ENCODE peak calls at places on chromosomes 7 and 10, in eight cellular contexts. One of them, this sample, is unnamed.

GRCh38 chr7:22574756-22575517 is 74.9 kb upstream of the STEAP1B start:
- ATAC-seq in RWPE2: no peak
- ATAC-seq in gastrocnemius medialis: no peak
- ATAC-seq in lower lobe of right lung: no peak
- ATAC-seq in heart right ventricle: no peak
- ATAC-seq in PC-3: no peak
- ATAC-seq in HepG2: no peak
- ATAC-seq in left lung: no peak
- ATAC-seq in this sample: no peak

GRCh38 chr10:132666733-132667612 is 119.0 kb downstream of the NKX6-2 start:
- ATAC-seq in RWPE2: no peak
- ATAC-seq in gastrocnemius medialis: no peak
- ATAC-seq in lower lobe of right lung: no peak
- ATAC-seq in heart right ventricle: no peak
- ATAC-seq in PC-3: peak; percentile 48
- ATAC-seq in HepG2: no peak
- ATAC-seq in left lung: peak; percentile 64
- ATAC-seq in this sample: no peak

GRCh38 chr10:3727268-3727667 is 57.7 kb downstream of the KLF6 start:
- ATAC-seq in RWPE2: no peak
- ATAC-seq in gastrocnemius medialis: no peak
- ATAC-seq in lower lobe of right lung: no peak
- ATAC-seq in heart right ventricle: no peak
- ATAC-seq in PC-3: no peak
- ATAC-seq in HepG2: no peak
- ATAC-seq in left lung: no peak
- ATAC-seq in this sample: no peak

GRCh38 chr7:151897201-151897711 is 20.3 kb upstream of the PRKAG2 start:
- ATAC-seq in RWPE2: peak; percentile 37
- ATAC-seq in gastrocnemius medialis: no peak
- ATAC-seq in lower lobe of right lung: no peak
- ATAC-seq in heart right ventricle: no peak
- ATAC-seq in PC-3: peak; percentile 82
- ATAC-seq in HepG2: peak; percentile 56
- ATAC-seq in left lung: peak; percentile 25
- ATAC-seq in this sample: no peak

GRCh38 chr10:43881657-43882056 is 233.0 kb upstream of the ZNF32 start:
- ATAC-seq in RWPE2: no peak
- ATAC-seq in gastrocnemius medialis: no peak
- ATAC-seq in lower lobe of right lung: no peak
- ATAC-seq in heart right ventricle: no peak
- ATAC-seq in PC-3: no peak
- ATAC-seq in HepG2: no peak
- ATAC-seq in left lung: no peak
- ATAC-seq in this sample: no peak

GRCh38 chr7:113452245-113452644 is 333.9 kb upstream of the SMIM30 start:
- ATAC-seq in RWPE2: no peak
- ATAC-seq in gastrocnemius medialis: no peak
- ATAC-seq in lower lobe of right lung: no peak
- ATAC-seq in heart right ventricle: no peak
- ATAC-seq in PC-3: no peak
- ATAC-seq in HepG2: no peak
- ATAC-seq in left lung: peak; percentile 43
- ATAC-seq in this sample: no peak

GRCh38 chr10:16186564-16186963 is 250.2 kb upstream of the PTER start:
- ATAC-seq in RWPE2: no peak
- ATAC-seq in gastrocnemius medialis: no peak
- ATAC-seq in lower lobe of right lung: no peak
- ATAC-seq in heart right ventricle: no peak
- ATAC-seq in PC-3: no peak
- ATAC-seq in HepG2: no peak
- ATAC-seq in left lung: no peak
- ATAC-seq in this sample: no peak

GRCh38 chr7:21336743-21337142 is 91.1 kb upstream of the SP4 start:
- ATAC-seq in RWPE2: no peak
- ATAC-seq in gastrocnemius medialis: no peak
- ATAC-seq in lower lobe of right lung: no peak
- ATAC-seq in heart right ventricle: no peak
- ATAC-seq in PC-3: no peak
- ATAC-seq in HepG2: no peak
- ATAC-seq in left lung: no peak
- ATAC-seq in this sample: no peak

GRCh38 chr7:129926618-129927017 is 26.1 kb downstream of the UBE2H start:
- ATAC-seq in RWPE2: no peak
- ATAC-seq in gastrocnemius medialis: no peak
- ATAC-seq in lower lobe of right lung: no peak
- ATAC-seq in heart right ventricle: no peak
- ATAC-seq in PC-3: no peak
- ATAC-seq in HepG2: no peak
- ATAC-seq in left lung: no peak
- ATAC-seq in this sample: no peak

GRCh38 chr7:22698762-22699161 is 28.2 kb upstream of the IL6 start:
- ATAC-seq in RWPE2: no peak
- ATAC-seq in gastrocnemius medialis: no peak
- ATAC-seq in lower lobe of right lung: no peak
- ATAC-seq in heart right ventricle: no peak
- ATAC-seq in PC-3: no peak
- ATAC-seq in HepG2: no peak
- ATAC-seq in left lung: no peak
- ATAC-seq in this sample: no peak

GRCh38 chr10:88901610-88902327 is 21.7 kb downstream of the STAMBPL1 start:
- ATAC-seq in RWPE2: no peak
- ATAC-seq in gastrocnemius medialis: no peak
- ATAC-seq in lower lobe of right lung: peak; percentile 51
- ATAC-seq in heart right ventricle: no peak
- ATAC-seq in PC-3: peak; percentile 18
- ATAC-seq in HepG2: no peak
- ATAC-seq in left lung: peak; percentile 51
- ATAC-seq in this sample: no peak

GRCh38 chr7:77563275-77563674 is 26.2 kb downstream of the PTPN12 start:
- ATAC-seq in RWPE2: no peak
- ATAC-seq in gastrocnemius medialis: no peak
- ATAC-seq in lower lobe of right lung: no peak
- ATAC-seq in heart right ventricle: no peak
- ATAC-seq in PC-3: no peak
- ATAC-seq in HepG2: no peak
- ATAC-seq in left lung: no peak
- ATAC-seq in this sample: no peak

GRCh38 chr7:77570330-77571011 is 33.4 kb downstream of the PTPN12 start:
- ATAC-seq in RWPE2: no peak
- ATAC-seq in gastrocnemius medialis: no peak
- ATAC-seq in lower lobe of right lung: peak; percentile 56
- ATAC-seq in heart right ventricle: no peak
- ATAC-seq in PC-3: peak; percentile 38
- ATAC-seq in HepG2: no peak
- ATAC-seq in left lung: peak; percentile 35
- ATAC-seq in this sample: no peak

GRCh38 chr7:77566421-77566820 is 29.3 kb downstream of the PTPN12 start:
- ATAC-seq in RWPE2: no peak
- ATAC-seq in gastrocnemius medialis: no peak
- ATAC-seq in lower lobe of right lung: no peak
- ATAC-seq in heart right ventricle: no peak
- ATAC-seq in PC-3: no peak
- ATAC-seq in HepG2: no peak
- ATAC-seq in left lung: peak; percentile 22
- ATAC-seq in this sample: no peak

GRCh38 chr7:77569514-77570232 is 32.6 kb downstream of the PTPN12 start:
- ATAC-seq in RWPE2: no peak
- ATAC-seq in gastrocnemius medialis: no peak
- ATAC-seq in lower lobe of right lung: no peak
- ATAC-seq in heart right ventricle: no peak
- ATAC-seq in PC-3: no peak
- ATAC-seq in HepG2: no peak
- ATAC-seq in left lung: no peak
- ATAC-seq in this sample: no peak

DNA sequence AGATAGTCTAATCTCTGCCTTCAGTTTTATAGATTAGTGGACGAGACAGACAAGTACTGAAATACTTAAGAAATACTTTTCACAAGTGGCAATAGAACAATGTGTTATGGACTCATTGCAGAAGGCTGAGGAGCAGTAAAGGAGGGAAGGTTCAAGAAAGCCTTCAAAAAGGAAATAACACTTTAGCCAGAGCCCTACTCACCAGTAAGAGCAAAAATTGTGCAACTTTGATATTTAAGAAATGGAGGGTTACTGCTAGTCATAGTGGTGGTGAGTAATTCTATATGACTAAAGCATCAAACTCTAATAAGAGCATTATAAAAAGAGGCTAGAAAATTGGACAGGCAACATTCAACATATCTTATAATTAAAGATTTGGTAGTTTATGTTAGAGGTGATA is 28.8 kb downstream of the PTPN12 start:
- ATAC-seq in RWPE2: peak; percentile 92
- ATAC-seq in gastrocnemius medialis: no peak
- ATAC-seq in lower lobe of right lung: peak; percentile 61
- ATAC-seq in heart right ventricle: no peak
- ATAC-seq in PC-3: peak; percentile 83
- ATAC-seq in HepG2: no peak
- ATAC-seq in left lung: peak; percentile 82
- ATAC-seq in this sample: no peak
- H3K27ac ChIP-seq in RWPE2: peak overlapping the region; percentile 49
- H3K27ac ChIP-seq in gastrocnemius medialis: no peak overlapping the region
- H3K27ac ChIP-seq in lower lobe of right lung: no peak overlapping the region
- H3K27ac ChIP-seq in heart right ventricle: no peak overlapping the region
- H3K27ac ChIP-seq in PC-3: peak overlapping the region; percentile 2
- H3K27ac ChIP-seq in HepG2: no peak overlapping the region
- H3K27ac ChIP-seq in left lung: no peak overlapping the region
- H3K27ac ChIP-seq in this sample: no peak overlapping the region

GRCh38 chr10:59465089-59465488 is 102.7 kb upstream of the FAM13C start:
- ATAC-seq in RWPE2: no peak
- ATAC-seq in gastrocnemius medialis: peak; percentile 89
- ATAC-seq in lower lobe of right lung: no peak
- ATAC-seq in heart right ventricle: no peak
- ATAC-seq in PC-3: peak; percentile 33
- ATAC-seq in HepG2: no peak
- ATAC-seq in left lung: no peak
- ATAC-seq in this sample: no peak
- TF ChIP-seq CTCF in RWPE2: peak; percentile 52
- TF ChIP-seq CTCF in gastrocnemius medialis: peak; percentile 61
- TF ChIP-seq CTCF in lower lobe of right lung: no peak
- TF ChIP-seq CTCF in heart right ventricle: peak; percentile 48
- TF ChIP-seq CTCF in PC-3: peak; percentile 76
- TF ChIP-seq CTCF in HepG2: peak; percentile 56
- TF ChIP-seq CTCF in left lung: no peak
- TF ChIP-seq CTCF in this sample: peak; percentile 17

GRCh38 chr10:97825020-97825739 is 24.5 kb upstream of the GOLGA7B start:
- ATAC-seq in RWPE2: no peak
- ATAC-seq in gastrocnemius medialis: no peak
- ATAC-seq in lower lobe of right lung: no peak
- ATAC-seq in heart right ventricle: no peak
- ATAC-seq in PC-3: no peak
- ATAC-seq in HepG2: no peak
- ATAC-seq in left lung: no peak
- ATAC-seq in this sample: no peak

GRCh38 chr10:97826892-97827291 is 22.8 kb upstream of the GOLGA7B start:
- ATAC-seq in RWPE2: no peak
- ATAC-seq in gastrocnemius medialis: no peak
- ATAC-seq in lower lobe of right lung: no peak
- ATAC-seq in heart right ventricle: no peak
- ATAC-seq in PC-3: no peak
- ATAC-seq in HepG2: no peak
- ATAC-seq in left lung: no peak
- ATAC-seq in this sample: no peak

GRCh38 chr10:97828721-97829120 is 20.9 kb upstream of the GOLGA7B start:
- ATAC-seq in RWPE2: no peak
- ATAC-seq in gastrocnemius medialis: no peak
- ATAC-seq in lower lobe of right lung: no peak
- ATAC-seq in heart right ventricle: no peak
- ATAC-seq in PC-3: peak; percentile 29
- ATAC-seq in HepG2: no peak
- ATAC-seq in left lung: no peak
- ATAC-seq in this sample: no peak

GRCh38 chr10:97830064-97830463 is 19.6 kb upstream of the GOLGA7B start:
- ATAC-seq in RWPE2: no peak
- ATAC-seq in gastrocnemius medialis: no peak
- ATAC-seq in lower lobe of right lung: peak; percentile 67
- ATAC-seq in heart right ventricle: no peak
- ATAC-seq in PC-3: no peak
- ATAC-seq in HepG2: no peak
- ATAC-seq in left lung: peak; percentile 91
- ATAC-seq in this sample: no peak

DNA sequence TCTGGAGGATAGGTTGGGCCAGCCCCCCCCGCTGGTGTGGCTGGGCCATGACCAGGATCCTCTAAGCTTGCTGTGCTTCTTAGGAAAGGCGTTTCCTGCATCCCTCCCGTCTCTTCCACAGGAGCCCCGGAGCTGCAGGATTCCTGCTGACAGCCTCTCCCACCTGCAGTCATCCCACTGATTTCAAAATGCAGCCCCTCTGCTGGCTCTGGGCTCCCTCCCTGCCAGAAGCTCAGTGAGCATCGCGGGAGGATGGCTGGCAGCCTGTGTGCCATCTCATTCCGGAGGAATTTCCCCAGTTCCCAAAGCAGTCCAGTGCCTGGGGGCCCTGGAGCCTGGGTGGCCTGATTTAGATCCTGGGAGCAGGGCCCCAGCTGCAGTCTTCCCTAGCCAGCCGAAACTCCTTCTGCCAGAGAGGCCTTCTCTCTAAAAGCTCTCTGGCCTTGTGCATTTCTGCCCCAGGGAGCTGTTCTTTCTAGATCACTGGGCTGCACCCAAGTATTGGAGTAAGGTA is 21.8 kb upstream of the GOLGA7B start:
- ATAC-seq in RWPE2: peak; percentile 67
- ATAC-seq in gastrocnemius medialis: no peak
- ATAC-seq in lower lobe of right lung: no peak
- ATAC-seq in heart right ventricle: no peak
- ATAC-seq in PC-3: peak; percentile 74
- ATAC-seq in HepG2: no peak
- ATAC-seq in left lung: no peak
- ATAC-seq in this sample: no peak
- H3K27ac ChIP-seq in RWPE2: no peak overlapping the region
- H3K27ac ChIP-seq in gastrocnemius medialis: no peak overlapping the region
- H3K27ac ChIP-seq in lower lobe of right lung: no peak overlapping the region
- H3K27ac ChIP-seq in heart right ventricle: no peak overlapping the region
- H3K27ac ChIP-seq in PC-3: no peak overlapping the region
- H3K27ac ChIP-seq in HepG2: no peak overlapping the region
- H3K27ac ChIP-seq in left lung: no peak overlapping the region
- H3K27ac ChIP-seq in this sample: no peak overlapping the region

GRCh38 chr7:117117172-117117571 is 163.9 kb downstream of the ST7 start:
- ATAC-seq in RWPE2: no peak
- ATAC-seq in gastrocnemius medialis: no peak
- ATAC-seq in lower lobe of right lung: no peak
- ATAC-seq in heart right ventricle: no peak
- ATAC-seq in PC-3: no peak
- ATAC-seq in HepG2: no peak
- ATAC-seq in left lung: no peak
- ATAC-seq in this sample: no peak

GRCh38 chr7:117116221-117116620 is 162.9 kb downstream of the ST7 start:
- ATAC-seq in RWPE2: no peak
- ATAC-seq in gastrocnemius medialis: no peak
- ATAC-seq in lower lobe of right lung: no peak
- ATAC-seq in heart right ventricle: no peak
- ATAC-seq in PC-3: no peak
- ATAC-seq in HepG2: no peak
- ATAC-seq in left lung: no peak
- ATAC-seq in this sample: no peak

GRCh38 chr7:117122536-117122935 is 169.2 kb downstream of the ST7 start:
- ATAC-seq in RWPE2: no peak
- ATAC-seq in gastrocnemius medialis: no peak
- ATAC-seq in lower lobe of right lung: no peak
- ATAC-seq in heart right ventricle: no peak
- ATAC-seq in PC-3: no peak
- ATAC-seq in HepG2: no peak
- ATAC-seq in left lung: no peak
- ATAC-seq in this sample: no peak

GRCh38 chr7:117118579-117119180 is 165.4 kb downstream of the ST7 start:
- ATAC-seq in RWPE2: no peak
- ATAC-seq in gastrocnemius medialis: no peak
- ATAC-seq in lower lobe of right lung: no peak
- ATAC-seq in heart right ventricle: no peak
- ATAC-seq in PC-3: no peak
- ATAC-seq in HepG2: no peak
- ATAC-seq in left lung: peak; percentile 39
- ATAC-seq in this sample: no peak

GRCh38 chr7:117119192-117119924 is 166.1 kb downstream of the ST7 start:
- ATAC-seq in RWPE2: peak; percentile 46
- ATAC-seq in gastrocnemius medialis: no peak
- ATAC-seq in lower lobe of right lung: peak; percentile 76
- ATAC-seq in heart right ventricle: no peak
- ATAC-seq in PC-3: peak; percentile 27
- ATAC-seq in HepG2: peak; percentile 57
- ATAC-seq in left lung: peak; percentile 90
- ATAC-seq in this sample: peak; percentile 28
- TF ChIP-seq CTCF in RWPE2: peak; percentile 92
- TF ChIP-seq CTCF in gastrocnemius medialis: peak; percentile 82
- TF ChIP-seq CTCF in lower lobe of right lung: peak; percentile 86
- TF ChIP-seq CTCF in heart right ventricle: peak; percentile 88
- TF ChIP-seq CTCF in PC-3: peak; percentile 89
- TF ChIP-seq CTCF in HepG2: peak; percentile 86
- TF ChIP-seq CTCF in left lung: peak; percentile 82
- TF ChIP-seq CTCF in this sample: peak; percentile 83

This sample was measured in gastroesophageal sphincter.